ENCODE peak calls at places on chromosomes 11 and 22, in ten cellular contexts. H, V, K, N, E, D, O, X, M and Y are unnamed samples.

GRCh38 chr22:46708766-46709330 is 29.2 kb downstream of the CERK start:
- DNase-seq in O (no peak), V (no peak), X (no peak), D (no peak), H (no peak), K (no peak), M (no peak), E (no peak), N (no peak), Y (no peak)

GRCh38 chr11:32785262-32785661 is 9.2 kb downstream of the CCDC73 start:
- DNase-seq in E (no peak), D (no peak), K (no peak), X (no peak), H (no peak), O (no peak), N (no peak), V (no peak), M (no peak), Y (no peak)

GRCh38 chr11:20715464-20715863 is 46.1 kb downstream of the NELL1 start:
- DNase-seq in M (no peak), E (no peak), K (no peak), N (no peak), H (no peak), V (no peak), O (no peak), X (no peak), D (no peak), Y (no peak)

GRCh38 chr11:128411149-128411548 is 176.2 kb downstream of the ETS1 start:
- DNase-seq in M (no peak), D (no peak), V (no peak), N (no peak), H (no peak), E (no peak), O (no peak), X (no peak), K (no peak), Y (no peak)

GRCh38 chr11:113664981-113665710 is 41.0 kb downstream of the TMPRSS5 start:
- DNase-seq in H (no peak), D (peak), X (no peak), K (no peak), N (peak), E (no peak), O (no peak), M (no peak), V (no peak), Y (no peak)

GRCh38 chr22:37486224-37486845 is at the start of gene MFNG:
- DNase-seq in V (no peak), D (peak), M (peak), N (peak), X (peak), K (peak), O (peak), E (peak), H (peak), Y (peak)

GRCh38 chr11:108654994-108655631 is 9.8 kb upstream of the DDX10 start:
- DNase-seq in O (peak), V (peak), N (no peak), K (peak), X (peak), H (peak), D (peak), E (no peak), M (peak), Y (peak)

GRCh38 chr11:17719028-17719939 is at the start of gene MYOD1:
- DNase-seq in V (no peak), N (no peak), K (no peak), D (peak), H (no peak), M (no peak), O (no peak), X (no peak), E (no peak), Y (no peak)

GRCh38 chr11:76243648-76244285 is 37.5 kb upstream of the WNT11 start:
- DNase-seq in V (no peak), K (no peak), M (no peak), O (no peak), N (no peak), D (no peak), X (no peak), E (no peak), H (no peak), Y (no peak)

GRCh38 chr11:121459413-121460041 is 6.8 kb upstream of the SORL1-AS1 start:
- DNase-seq in V (no peak), N (no peak), E (peak), H (no peak), M (no peak), O (no peak), K (no peak), D (no peak), X (no peak), Y (no peak)

GRCh38 chr11:9250139-9250582 is 15.0 kb downstream of the DENND5A start:
- DNase-seq in E (peak), O (no peak), X (peak), K (no peak), D (no peak), N (no peak), M (no peak), V (no peak), H (no peak), Y (no peak)

GRCh38 chr11:95364324-95365295 is 133.6 kb upstream of the SESN3 start:
- DNase-seq in K (no peak), N (peak), M (no peak), X (no peak), H (peak), D (peak), V (peak), O (no peak), E (no peak), Y (no peak)

GRCh38 chr11:58451585-58451984 is 9.5 kb upstream of the OR5B12 start:
- DNase-seq in K (no peak), H (no peak), X (no peak), N (no peak), V (no peak), O (no peak), E (no peak), M (no peak), D (no peak), Y (no peak)

GRCh38 chr22:40509401-40510134 is 127.0 kb downstream of the MRTFA start:
- DNase-seq in O (peak), M (peak), X (peak), K (no peak), D (peak), E (no peak), N (peak), V (peak), H (no peak), Y (peak)

GRCh38 chr11:110531056-110531756 is 101.5 kb downstream of the FDX1 start:
- DNase-seq in E (no peak), O (no peak), X (no peak), D (no peak), N (no peak), V (no peak), K (no peak), M (no peak), H (no peak), Y (no peak)

GRCh38 chr11:64713031-64713780 is 9.8 kb downstream of the NRXN2 start:
- DNase-seq in N (peak), M (no peak), X (no peak), O (no peak), V (no peak), D (no peak), K (no peak), E (no peak), H (no peak), Y (no peak)

GRCh38 chr22:29581799-29582198 is 886 bp upstream of the NIPSNAP1 start:
- DNase-seq in K (no peak), E (no peak), N (no peak), X (no peak), V (no peak), M (no peak), D (no peak), O (no peak), H (no peak), Y (no peak)

GRCh38 chr11:76688146-76688545 is 17.6 kb upstream of the LRRC32 start:
- DNase-seq in O (no peak), N (no peak), V (no peak), K (no peak), H (no peak), D (no peak), X (no peak), E (no peak), M (no peak), Y (no peak)